ENCODE peak calls at places on chromosomes 5 and 9, in seven cellular contexts. G is BE2C, W is fibroblast of the aortic adventitia, O is OCI-LY7, K is GM12865, P is ovary, Y is cardiac muscle cell. X is an unnamed sample.

GRCh38 chr9:16708638-16709435 is 161.6 kb downstream of the BNC2 start:
- DNase-seq in G (no peak), W (no peak), O (no peak), K (no peak), P (no peak), Y (no peak), X (no peak)

GRCh38 chr9:121820286-121821005 is 169.0 kb downstream of the DAB2IP start:
- DNase-seq in G (no peak), W (no peak), O (no peak), K (no peak), P (no peak), Y (no peak), X (no peak)

GRCh38 chr5:66821626-66822429 is 225.6 kb downstream of the MAST4 start:
- DNase-seq in G (no peak), W (no peak), O (no peak), K (no peak), P (no peak), Y (no peak), X (no peak)

GRCh38 chr9:97711223-97711626 is 14.1 kb upstream of the XPA start:
- DNase-seq in G (no peak), W (no peak), O (no peak), K (no peak), P (no peak), Y (peak), X (no peak)

GRCh38 chr5:107512029-107512428 is 158.7 kb downstream of the EFNA5 start:
- DNase-seq in G (no peak), W (no peak), O (peak), K (peak), P (no peak), Y (no peak), X (no peak)

GRCh38 chr5:60092671-60093422 is 199.3 kb upstream of the PDE4D start:
- DNase-seq in G (no peak), W (peak), O (no peak), K (no peak), P (no peak), Y (no peak), X (no peak)

GRCh38 chr9:127966416-127967150 is 14.2 kb downstream of the EEIG1 start:
- DNase-seq in G (no peak), W (no peak), O (peak), K (no peak), P (no peak), Y (no peak), X (peak)

GRCh38 chr9:81565144-81565543 is 124.2 kb downstream of the TLE1 start:
- DNase-seq in G (no peak), W (no peak), O (no peak), K (no peak), P (no peak), Y (no peak), X (no peak)

GRCh38 chr5:147303251-147303650 is 68.4 kb downstream of the STK32A start:
- DNase-seq in G (no peak), W (peak), O (no peak), K (no peak), P (no peak), Y (no peak), X (no peak)

GRCh38 chr5:54904425-54904824 is 81.0 kb downstream of the ESM1 start:
- DNase-seq in G (no peak), W (peak), O (no peak), K (no peak), P (no peak), Y (peak), X (no peak)

GRCh38 chr5:54643679-54644078 is 126.1 kb downstream of the SNX18 start:
- DNase-seq in G (no peak), W (peak), O (no peak), K (no peak), P (no peak), Y (no peak), X (no peak)

GRCh38 chr5:180173198-180173544 is 35.8 kb downstream of the RASGEF1C start:
- DNase-seq in G (no peak), W (no peak), O (no peak), K (no peak), P (no peak), Y (no peak), X (no peak)

GRCh38 chr5:92527311-92528078 is 1053.5 kb downstream of the NR2F1-AS1 start:
- DNase-seq in G (no peak), W (no peak), O (no peak), K (no peak), P (no peak), Y (no peak), X (no peak)

GRCh38 chr5:57594436-57594835 is 111.8 kb upstream of the ACTBL2 start:
- DNase-seq in G (no peak), W (no peak), O (no peak), K (no peak), P (no peak), Y (no peak), X (no peak)

GRCh38 chr9:130120832-130121231 is 51.4 kb upstream of the NCS1 start:
- DNase-seq in G (no peak), W (no peak), O (no peak), K (no peak), P (no peak), Y (no peak), X (no peak)

GRCh38 chr5:180012316-180012715 is 59.2 kb downstream of the RNF130 start:
- DNase-seq in G (no peak), W (no peak), O (no peak), K (no peak), P (no peak), Y (no peak), X (no peak)

GRCh38 chr9:87086536-87086935 is 139.2 kb upstream of the GAS1 start:
- DNase-seq in G (no peak), W (no peak), O (no peak), K (no peak), P (no peak), Y (no peak), X (no peak)

GRCh38 chr5:119396265-119396664 is 40.4 kb downstream of the TNFAIP8 start:
- DNase-seq in G (no peak), W (no peak), O (no peak), K (peak), P (no peak), Y (no peak), X (no peak)

GRCh38 chr5:119393746-119394145 is 37.9 kb downstream of the TNFAIP8 start:
- DNase-seq in G (no peak), W (peak), O (no peak), K (no peak), P (no peak), Y (no peak), X (no peak)

GRCh38 chr5:119395080-119395836 is 39.4 kb downstream of the TNFAIP8 start:
- DNase-seq in G (no peak), W (no peak), O (peak), K (peak), P (no peak), Y (no peak), X (no peak)

GRCh38 chr5:119389288-119390065 is 33.7 kb downstream of the TNFAIP8 start:
- DNase-seq in G (no peak), W (peak), O (no peak), K (peak), P (no peak), Y (peak), X (no peak)

GRCh38 chr5:119393201-119393691 is 37.4 kb downstream of the TNFAIP8 start:
- DNase-seq in G (no peak), W (peak), O (no peak), K (no peak), P (no peak), Y (no peak), X (no peak)
- H3K4me3 ChIP-seq in G (no peak), W (no peak), O (no peak), K (no peak), P (no peak), Y (no peak), X (no peak)

GRCh38 chr9:83980395-83981125 is at the start of gene RMI1:
- DNase-seq in G (peak), W (peak), O (peak), K (peak), P (peak), Y (peak), X (peak)
- TF ChIP-seq CTCF in G (peak), W (no peak), O (peak), K (no peak), P (peak), Y (no peak), X (peak)

GRCh38 chr9:3758816-3759576 is 233.2 kb upstream of the RFX3 start:
- DNase-seq in G (no peak), W (no peak), O (no peak), K (peak), P (no peak), Y (no peak), X (no peak)
- H3K4me3 ChIP-seq in G (no peak), W (no peak), O (no peak), K (no peak), P (no peak), Y (no peak), X (no peak)

GRCh38 chr5:32197032-32197431 is 22.9 kb upstream of the GOLPH3 start:
- DNase-seq in G (no peak), W (no peak), O (no peak), K (no peak), P (no peak), Y (no peak), X (no peak)
- TF ChIP-seq CTCF in G (no peak), W (no peak), O (no peak), K (no peak), P (no peak), Y (no peak), X (no peak)

DNA sequence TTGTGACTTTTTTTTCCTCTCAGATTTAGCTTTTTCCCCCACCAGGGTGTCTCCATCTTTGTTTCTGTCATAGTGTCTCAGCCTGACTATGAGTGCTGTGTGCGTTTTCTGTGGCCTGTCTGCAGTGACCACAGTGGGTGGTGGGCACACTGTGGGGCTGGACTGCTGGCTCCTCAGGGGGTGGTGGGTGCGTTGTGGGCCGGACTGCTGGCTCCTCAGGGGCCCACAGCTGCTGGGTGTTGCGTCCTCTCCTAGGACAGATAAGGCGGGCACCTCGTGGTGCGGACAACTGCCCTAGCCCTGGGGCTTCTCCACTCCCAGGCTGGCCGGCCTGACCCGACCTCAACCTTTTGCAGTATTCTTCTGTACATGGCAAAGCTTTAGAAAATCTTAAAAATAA is 100.4 kb downstream of the EHMT1 start:
- DNase-seq in G (no peak), W (no peak), O (no peak), K (no peak), P (no peak), Y (no peak), X (no peak)
- H3K4me3 ChIP-seq in G (no peak), W (no peak), O (no peak), K (no peak), P (no peak), Y (no peak), X (no peak)